ENCODE peak calls at places on chromosomes 16 and 17, in ten cellular contexts. O is NCI-H1092 treated with DMSO at 0.1 percent for 48 hours; P is NCI-H1048; W is naive thymus-derived CD8-positive, alpha-beta T cell; J is coronary artery; A is Right ventricle myocardium superior; K is AG08396; B is midbrain; N is progenitor cell of endocrine pancreas; Z is T-helper 2 cell. R is an unnamed sample.

GRCh38 chr16:8808009-8808408 is 10.4 kb downstream of the PMM2 start:
- DNase-seq in O (no peak), K (no peak), W (no peak), Z (no peak), B (no peak), J (no peak), N (no peak), P (no peak), A (no peak), R (no peak)

GRCh38 chr16:88868974-88869672 is 2.7 kb upstream of the PABPN1L start:
- DNase-seq in O (no peak), Z (no peak), W (no peak), P (no peak), N (no peak), A (no peak), B (no peak), J (no peak), K (no peak), R (no peak)

GRCh38 chr16:54125751-54126655 is 160.6 kb downstream of the IRX3 start:
- DNase-seq in P (no peak), K (no peak), B (no peak), W (no peak), N (no peak), Z (no peak), O (no peak), J (no peak), A (no peak), R (no peak)

GRCh38 chr17:27295945-27296344 is 2.0 kb downstream of the WSB1 start:
- DNase-seq in N (no peak), J (no peak), B (no peak), A (no peak), P (no peak), K (no peak), O (no peak), W (no peak), Z (peak), R (no peak)

GRCh38 chr16:31086629-31086906 is 2.2 kb downstream of the PRSS53 start:
- DNase-seq in B (no peak), P (no peak), K (no peak), J (no peak), O (no peak), A (no peak), N (no peak), Z (no peak), W (no peak), R (no peak)

GRCh38 chr16:16175296-16175695 is 48.0 kb downstream of the ABCC6 start:
- DNase-seq in P (no peak), Z (no peak), O (no peak), B (no peak), J (no peak), A (peak), W (no peak), N (no peak), K (no peak), R (no peak)

GRCh38 chr16:30351586-30352419 is 3.3 kb downstream of the CD2BP2 start:
- DNase-seq in Z (no peak), P (no peak), O (no peak), B (peak), J (no peak), W (no peak), N (no peak), A (peak), K (peak), R (peak)

GRCh38 chr16:30747331-30747730 is 894 bp upstream of the PHKG2 start:
- DNase-seq in W (no peak), N (no peak), P (no peak), Z (no peak), K (peak), B (no peak), O (no peak), J (no peak), A (no peak), R (no peak)

GRCh38 chr16:87956169-87956770 is 5.0 kb downstream of the BANP start:
- DNase-seq in O (no peak), K (peak), B (no peak), P (no peak), Z (peak), N (no peak), A (peak), W (peak), J (no peak), R (no peak)

GRCh38 chr17:65123757-65124675 is 13.2 kb upstream of the RGS9 start:
- DNase-seq in B (no peak), N (no peak), J (peak), Z (no peak), A (no peak), P (no peak), O (no peak), W (no peak), K (no peak), R (no peak)

GRCh38 chr17:16484445-16485169 is 7.4 kb downstream of the LRRC75A start:
- DNase-seq in A (no peak), N (no peak), Z (no peak), O (peak), B (no peak), W (no peak), J (no peak), P (no peak), K (no peak), R (no peak)

GRCh38 chr17:29043539-29044165 is 711 bp downstream of the PIPOX start:
- DNase-seq in B (no peak), A (no peak), Z (no peak), N (no peak), P (no peak), K (no peak), O (no peak), W (no peak), J (no peak), R (no peak)

GRCh38 chr16:89435051-89435450 is 55.3 kb downstream of the ANKRD11 start:
- DNase-seq in P (no peak), O (no peak), A (no peak), N (no peak), B (no peak), Z (no peak), J (no peak), W (no peak), K (no peak), R (no peak)

GRCh38 chr17:34235389-34236028 is 19.6 kb upstream of the CCL2 start:
- DNase-seq in Z (no peak), N (no peak), O (no peak), A (peak), K (no peak), W (no peak), P (no peak), B (no peak), J (no peak), R (no peak)

GRCh38 chr17:13541032-13541480 is 60.7 kb downstream of the HS3ST3A1 start:
- DNase-seq in W (no peak), Z (no peak), P (no peak), O (no peak), B (no peak), J (no peak), K (peak), N (no peak), A (no peak), R (peak)

GRCh38 chr17:68377771-68378201 is 79.5 kb downstream of the WIPI1 start:
- DNase-seq in Z (no peak), W (no peak), P (no peak), J (no peak), K (no peak), A (no peak), B (no peak), O (no peak), N (no peak), R (no peak)

GRCh38 chr16:57372372-57373116 is at the start of gene CX3CL1:
- DNase-seq in Z (no peak), B (peak), W (no peak), O (peak), J (no peak), K (peak), P (no peak), N (peak), A (peak), R (no peak)

GRCh38 chr16:19898924-19899604 is 14.4 kb upstream of the GPRC5B start:
- DNase-seq in B (peak), J (no peak), N (peak), A (no peak), O (peak), P (no peak), Z (no peak), W (no peak), K (peak), R (no peak)

GRCh38 chr17:57628421-57628820 is 116.7 kb downstream of the CCDC182 start:
- DNase-seq in Z (no peak), O (no peak), W (no peak), K (no peak), A (no peak), N (no peak), J (no peak), P (no peak), B (no peak), R (no peak)

GRCh38 chr17:9183297-9183696 is 162.0 kb downstream of the NTN1 start:
- DNase-seq in J (no peak), W (no peak), K (no peak), O (no peak), B (no peak), N (no peak), A (no peak), P (no peak), Z (peak), R (no peak)

GRCh38 chr17:47338026-47338425 is 14.3 kb downstream of the EFCAB13 start:
- DNase-seq in A (no peak), K (no peak), Z (no peak), B (no peak), P (no peak), W (no peak), O (no peak), N (no peak), J (no peak), R (no peak)

GRCh38 chr16:71830359-71830758 is 15.4 kb upstream of the ATXN1L start:
- DNase-seq in Z (no peak), W (no peak), O (no peak), B (no peak), J (no peak), K (no peak), N (no peak), P (no peak), A (no peak), R (no peak)

GRCh38 chr16:11736903-11737302 is 5.8 kb downstream of the TXNDC11 start:
- DNase-seq in W (no peak), J (no peak), O (no peak), A (no peak), K (no peak), B (no peak), Z (no peak), P (no peak), N (no peak), R (no peak)

R was measured in amniotic stem cell.